ENCODE peak calls at places on chromosomes 16 and 17, in nine cellular contexts. One of them, this sample, is unnamed. For H3K27me3, the result is how much of the 10 kb centered on the place peaks cover.

GRCh38 chr17:41211845-41212466 is 14.5 kb upstream of the KRTAP9-2 start:
- DNase-seq in GM23338: no peak
- DNase-seq in pancreas: no peak
- DNase-seq in mammary epithelial cell: peak
- DNase-seq in WERI-Rb-1: no peak
- DNase-seq in kidney epithelial cell: peak
- DNase-seq in vagina: no peak
- DNase-seq in astrocyte: peak
- DNase-seq in ovary: no peak
- DNase-seq in this sample: peak

GRCh38 chr17:8375738-8376259 is 705 bp downstream of the KRABD2 start:
- DNase-seq in mammary epithelial cell: peak
- DNase-seq in astrocyte: no peak
- DNase-seq in GM23338: peak
- DNase-seq in vagina: no peak
- DNase-seq in WERI-Rb-1: no peak
- DNase-seq in ovary: no peak
- DNase-seq in pancreas: no peak
- DNase-seq in kidney epithelial cell: no peak
- DNase-seq in this sample: peak

GRCh38 chr17:7295230-7296180 is 1.1 kb upstream of the YBX2 start:
- DNase-seq in kidney epithelial cell: no peak
- DNase-seq in GM23338: peak
- DNase-seq in astrocyte: no peak
- DNase-seq in WERI-Rb-1: no peak
- DNase-seq in vagina: no peak
- DNase-seq in ovary: no peak
- DNase-seq in pancreas: peak
- DNase-seq in mammary epithelial cell: no peak
- DNase-seq in this sample: no peak

GRCh38 chr16:66443269-66443652 is 16.2 kb downstream of the BEAN1 start:
- DNase-seq in kidney epithelial cell: no peak
- DNase-seq in GM23338: no peak
- DNase-seq in ovary: no peak
- DNase-seq in mammary epithelial cell: no peak
- DNase-seq in vagina: no peak
- DNase-seq in astrocyte: no peak
- DNase-seq in WERI-Rb-1: no peak
- DNase-seq in pancreas: no peak
- DNase-seq in this sample: no peak

GRCh38 chr17:67386965-67387551 is 10.0 kb downstream of the PITPNC1 start:
- DNase-seq in GM23338: peak
- DNase-seq in mammary epithelial cell: peak
- DNase-seq in pancreas: peak
- DNase-seq in vagina: no peak
- DNase-seq in kidney epithelial cell: no peak
- DNase-seq in WERI-Rb-1: peak
- DNase-seq in astrocyte: peak
- DNase-seq in ovary: peak
- DNase-seq in this sample: no peak

GRCh38 chr17:16512011-16512410 is 20.0 kb upstream of the LRRC75A start:
- DNase-seq in vagina: no peak
- DNase-seq in WERI-Rb-1: peak
- DNase-seq in kidney epithelial cell: no peak
- DNase-seq in GM23338: peak
- DNase-seq in astrocyte: no peak
- DNase-seq in pancreas: no peak
- DNase-seq in ovary: no peak
- DNase-seq in mammary epithelial cell: no peak
- DNase-seq in this sample: no peak

GRCh38 chr17:14840616-14841231 is 424.4 kb downstream of the PMP22 start:
- DNase-seq in WERI-Rb-1: no peak
- DNase-seq in ovary: no peak
- DNase-seq in kidney epithelial cell: no peak
- DNase-seq in mammary epithelial cell: no peak
- DNase-seq in vagina: no peak
- DNase-seq in GM23338: no peak
- DNase-seq in astrocyte: no peak
- DNase-seq in pancreas: no peak
- DNase-seq in this sample: no peak

GRCh38 chr17:67779098-67779672 is 46.1 kb upstream of the BPTF start:
- DNase-seq in pancreas: peak
- DNase-seq in kidney epithelial cell: no peak
- DNase-seq in vagina: no peak
- DNase-seq in WERI-Rb-1: peak
- DNase-seq in mammary epithelial cell: peak
- DNase-seq in ovary: no peak
- DNase-seq in GM23338: peak
- DNase-seq in astrocyte: peak
- DNase-seq in this sample: peak

GRCh38 chr17:72387487-72387886 is 266.7 kb downstream of the SOX9 start:
- DNase-seq in WERI-Rb-1: no peak
- DNase-seq in mammary epithelial cell: no peak
- DNase-seq in ovary: no peak
- DNase-seq in astrocyte: peak
- DNase-seq in vagina: no peak
- DNase-seq in pancreas: no peak
- DNase-seq in kidney epithelial cell: peak
- DNase-seq in GM23338: no peak
- DNase-seq in this sample: no peak

GRCh38 chr17:31550389-31551056 is 159.0 kb downstream of the RAB11FIP4 start:
- DNase-seq in kidney epithelial cell: no peak
- DNase-seq in mammary epithelial cell: no peak
- DNase-seq in vagina: no peak
- DNase-seq in WERI-Rb-1: no peak
- DNase-seq in GM23338: no peak
- DNase-seq in astrocyte: no peak
- DNase-seq in ovary: peak
- DNase-seq in pancreas: no peak
- DNase-seq in this sample: no peak

DNA sequence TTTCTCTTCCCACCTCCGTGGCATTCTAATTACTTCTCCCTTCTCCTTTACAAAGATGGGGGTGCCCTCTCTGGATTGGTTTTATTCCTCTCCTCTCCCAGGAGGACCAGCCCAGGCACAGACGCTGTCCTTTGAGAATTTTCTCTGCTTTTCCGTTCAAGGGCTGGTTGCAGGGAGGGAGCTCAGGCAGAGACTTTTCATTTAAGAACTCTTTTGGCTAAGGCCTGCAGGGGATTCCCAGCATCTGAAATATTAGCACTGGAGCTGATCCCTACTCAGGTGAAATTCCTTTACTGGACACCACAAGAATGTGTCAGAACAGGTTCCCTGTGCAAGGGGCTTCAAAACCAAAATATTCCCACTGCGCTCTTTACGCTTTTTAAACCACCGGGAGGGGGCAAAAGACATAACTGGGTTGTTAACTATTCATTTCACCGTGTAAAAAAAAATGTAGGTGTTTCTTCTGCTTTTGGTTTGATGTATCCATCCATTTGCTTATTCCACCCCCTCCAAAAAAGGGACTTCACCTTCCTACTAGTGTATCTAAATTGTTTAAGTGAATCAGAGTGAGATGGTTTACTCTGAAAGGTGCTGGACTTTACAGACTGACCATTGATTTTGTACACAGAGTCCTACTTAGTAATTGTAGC is 1.4 kb downstream of the NFAT5 start:
- DNase-seq in ovary: no peak
- DNase-seq in kidney epithelial cell: no peak
- DNase-seq in astrocyte: peak
- DNase-seq in pancreas: peak
- DNase-seq in vagina: no peak
- DNase-seq in GM23338: no peak
- DNase-seq in WERI-Rb-1: no peak
- DNase-seq in mammary epithelial cell: peak
- DNase-seq in this sample: peak
- TF ChIP-seq CTCF in ovary: no peak
- TF ChIP-seq CTCF in kidney epithelial cell: peak
- TF ChIP-seq CTCF in astrocyte: peak
- TF ChIP-seq CTCF in pancreas: no peak
- TF ChIP-seq CTCF in vagina: no peak
- TF ChIP-seq CTCF in GM23338: no peak
- TF ChIP-seq CTCF in WERI-Rb-1: no peak
- TF ChIP-seq CTCF in mammary epithelial cell: no peak
- TF ChIP-seq CTCF in this sample: no peak

DNA sequence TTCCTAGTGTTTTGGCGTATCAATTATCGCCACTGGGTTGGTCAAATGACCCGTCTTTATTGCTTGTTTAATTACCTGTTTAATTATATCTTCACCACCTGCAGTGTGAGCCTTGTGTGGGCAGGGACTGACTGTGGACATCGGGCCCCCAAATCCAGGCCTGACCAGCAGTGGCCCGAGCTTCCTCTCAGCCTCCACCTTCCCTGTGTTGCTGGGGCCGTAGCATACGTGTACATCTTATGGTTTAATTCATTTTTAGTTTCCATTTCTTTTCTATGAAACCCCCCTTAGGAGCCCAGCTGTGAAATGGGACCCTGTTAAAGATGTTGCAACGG is 1.2 kb upstream of the LMF1 start:
- DNase-seq in GM23338: no peak
- DNase-seq in pancreas: no peak
- DNase-seq in vagina: no peak
- DNase-seq in kidney epithelial cell: no peak
- DNase-seq in mammary epithelial cell: no peak
- DNase-seq in ovary: no peak
- DNase-seq in WERI-Rb-1: no peak
- DNase-seq in astrocyte: no peak
- DNase-seq in this sample: no peak
- H3K4me3 ChIP-seq in GM23338: no peak
- H3K4me3 ChIP-seq in pancreas: no peak
- H3K4me3 ChIP-seq in vagina: no peak
- H3K4me3 ChIP-seq in kidney epithelial cell: no peak
- H3K4me3 ChIP-seq in mammary epithelial cell: no peak
- H3K4me3 ChIP-seq in ovary: no peak
- H3K4me3 ChIP-seq in WERI-Rb-1: no peak
- H3K4me3 ChIP-seq in astrocyte: no peak
- H3K4me3 ChIP-seq in this sample: no peak

GRCh38 chr16:81864646-81865382 is 85.7 kb downstream of the PLCG2 start:
- DNase-seq in astrocyte: no peak
- DNase-seq in ovary: no peak
- DNase-seq in vagina: no peak
- DNase-seq in pancreas: no peak
- DNase-seq in GM23338: peak
- DNase-seq in mammary epithelial cell: no peak
- DNase-seq in WERI-Rb-1: no peak
- DNase-seq in kidney epithelial cell: no peak
- DNase-seq in this sample: no peak
- H3K27me3 ChIP-seq in astrocyte: under half
- H3K27me3 ChIP-seq in ovary: under half
- H3K27me3 ChIP-seq in vagina: under half
- H3K27me3 ChIP-seq in pancreas: under half
- H3K27me3 ChIP-seq in GM23338: under half
- H3K27me3 ChIP-seq in mammary epithelial cell: under half
- H3K27me3 ChIP-seq in WERI-Rb-1: under half
- H3K27me3 ChIP-seq in kidney epithelial cell: under half
- H3K27me3 ChIP-seq in this sample: under half

GRCh38 chr16:74931445-74931844 is 53.5 kb downstream of the WDR59 start:
- DNase-seq in WERI-Rb-1: no peak
- DNase-seq in ovary: no peak
- DNase-seq in astrocyte: no peak
- DNase-seq in mammary epithelial cell: no peak
- DNase-seq in pancreas: no peak
- DNase-seq in kidney epithelial cell: no peak
- DNase-seq in vagina: no peak
- DNase-seq in GM23338: no peak
- DNase-seq in this sample: no peak

GRCh38 chr16:74939688-74940087 is 45.2 kb downstream of the WDR59 start:
- DNase-seq in kidney epithelial cell: no peak
- DNase-seq in pancreas: no peak
- DNase-seq in astrocyte: no peak
- DNase-seq in vagina: no peak
- DNase-seq in mammary epithelial cell: no peak
- DNase-seq in GM23338: no peak
- DNase-seq in ovary: no peak
- DNase-seq in WERI-Rb-1: no peak
- DNase-seq in this sample: no peak

DNA sequence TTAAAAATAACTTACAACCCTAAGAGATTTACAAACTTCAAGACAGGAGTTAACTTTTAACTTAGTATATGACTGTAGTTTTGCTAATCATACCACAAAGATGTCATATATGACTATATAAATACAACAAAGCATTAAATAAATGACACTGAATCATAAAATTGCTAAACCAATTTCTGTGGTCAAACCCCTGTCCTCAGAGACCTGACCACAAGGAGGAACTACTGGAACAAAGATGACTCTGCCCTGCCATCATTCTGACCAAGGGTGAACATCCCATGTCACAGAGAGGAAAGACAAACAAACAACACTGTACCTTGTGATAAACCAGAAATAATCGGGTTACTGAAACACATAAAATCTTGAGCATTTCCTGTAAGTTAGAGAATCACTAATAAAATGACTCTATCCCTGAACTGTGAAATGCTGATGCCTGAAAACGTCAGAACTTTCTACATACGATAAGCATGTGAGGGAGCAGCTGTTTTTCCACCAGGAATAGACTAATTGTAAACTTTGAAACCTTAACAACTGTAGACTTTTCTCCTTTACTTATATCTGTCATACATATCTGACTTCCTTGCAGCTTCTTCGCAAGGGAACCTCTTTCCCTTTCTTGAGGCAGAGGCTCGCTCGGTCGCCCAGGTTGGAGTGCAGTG is 47.9 kb downstream of the WDR59 start:
- DNase-seq in GM23338: no peak
- DNase-seq in kidney epithelial cell: peak
- DNase-seq in WERI-Rb-1: no peak
- DNase-seq in pancreas: no peak
- DNase-seq in ovary: no peak
- DNase-seq in vagina: no peak
- DNase-seq in astrocyte: peak
- DNase-seq in mammary epithelial cell: peak
- DNase-seq in this sample: no peak
- TF ChIP-seq CTCF in GM23338: peak
- TF ChIP-seq CTCF in kidney epithelial cell: no peak
- TF ChIP-seq CTCF in WERI-Rb-1: no peak
- TF ChIP-seq CTCF in pancreas: no peak
- TF ChIP-seq CTCF in ovary: no peak
- TF ChIP-seq CTCF in vagina: no peak
- TF ChIP-seq CTCF in astrocyte: no peak
- TF ChIP-seq CTCF in mammary epithelial cell: no peak
- TF ChIP-seq CTCF in this sample: no peak